ENCODE peak calls at places on chromosomes 7 and 10, in five cellular contexts. One of them, this sample, is unnamed.

GRCh38 chr7:78083466-78084120 is 285.0 kb downstream of the PHTF2 start:
- DNase-seq in sigmoid colon: no peak
- DNase-seq in HCT116: no peak
- DNase-seq in Panc1: no peak
- DNase-seq in GM23338: no peak
- DNase-seq in this sample: no peak

GRCh38 chr7:50711271-50712175 is 71.2 kb downstream of the GRB10 start:
- DNase-seq in sigmoid colon: peak; percentile 78
- DNase-seq in HCT116: no peak
- DNase-seq in Panc1: no peak
- DNase-seq in GM23338: no peak
- DNase-seq in this sample: no peak

GRCh38 chr10:48623607-48624132 is 18.8 kb upstream of the ARHGAP22 start:
- DNase-seq in sigmoid colon: no peak
- DNase-seq in HCT116: no peak
- DNase-seq in Panc1: no peak
- DNase-seq in GM23338: no peak
- DNase-seq in this sample: no peak

GRCh38 chr10:37948210-37948609 is 28.2 kb downstream of the ZNF25 start:
- DNase-seq in sigmoid colon: no peak
- DNase-seq in HCT116: no peak
- DNase-seq in Panc1: no peak
- DNase-seq in GM23338: no peak
- DNase-seq in this sample: no peak

GRCh38 chr10:78934499-78934898 is 134.3 kb upstream of the ZMIZ1 start:
- DNase-seq in sigmoid colon: no peak
- DNase-seq in HCT116: no peak
- DNase-seq in Panc1: no peak
- DNase-seq in GM23338: no peak
- DNase-seq in this sample: no peak

GRCh38 chr7:29479606-29480200 is 83.9 kb upstream of the PRR15 start:
- DNase-seq in sigmoid colon: peak; percentile 83
- DNase-seq in HCT116: no peak
- DNase-seq in Panc1: no peak
- DNase-seq in GM23338: peak; percentile 32
- DNase-seq in this sample: no peak

GRCh38 chr10:114684085-114684821 is 26.2 kb upstream of the ABLIM1 start:
- DNase-seq in sigmoid colon: peak; percentile 69
- DNase-seq in HCT116: no peak
- DNase-seq in Panc1: no peak
- DNase-seq in GM23338: no peak
- DNase-seq in this sample: peak; percentile 49

GRCh38 chr10:21924511-21924910 is 79.0 kb downstream of the DNAJC1 start:
- DNase-seq in sigmoid colon: no peak
- DNase-seq in HCT116: no peak
- DNase-seq in Panc1: no peak
- DNase-seq in GM23338: no peak
- DNase-seq in this sample: no peak

GRCh38 chr7:129553861-129554530 is 51.7 kb downstream of the SMKR1 start:
- DNase-seq in sigmoid colon: no peak
- DNase-seq in HCT116: no peak
- DNase-seq in Panc1: no peak
- DNase-seq in GM23338: no peak
- DNase-seq in this sample: no peak

GRCh38 chr10:77456414-77456813 is 181.2 kb downstream of the KCNMA1 start:
- DNase-seq in sigmoid colon: no peak
- DNase-seq in HCT116: no peak
- DNase-seq in Panc1: no peak
- DNase-seq in GM23338: no peak
- DNase-seq in this sample: no peak

GRCh38 chr10:12787297-12787696 is 214.2 kb downstream of the CCDC3 start:
- DNase-seq in sigmoid colon: no peak
- DNase-seq in HCT116: no peak
- DNase-seq in Panc1: no peak
- DNase-seq in GM23338: no peak
- DNase-seq in this sample: no peak
- H3K27ac ChIP-seq in sigmoid colon: no peak overlapping the region
- H3K27ac ChIP-seq in HCT116: no peak overlapping the region
- H3K27ac ChIP-seq in Panc1: no peak overlapping the region
- H3K27ac ChIP-seq in GM23338: no peak overlapping the region
- H3K27ac ChIP-seq in this sample: no peak overlapping the region

GRCh38 chr10:104035107-104035816 is 50.4 kb downstream of the COL17A1 start:
- DNase-seq in sigmoid colon: no peak
- DNase-seq in HCT116: no peak
- DNase-seq in Panc1: no peak
- DNase-seq in GM23338: no peak
- DNase-seq in this sample: no peak

GRCh38 chr10:104033966-104034365 is 51.7 kb downstream of the COL17A1 start:
- DNase-seq in sigmoid colon: no peak
- DNase-seq in HCT116: no peak
- DNase-seq in Panc1: no peak
- DNase-seq in GM23338: no peak
- DNase-seq in this sample: no peak

GRCh38 chr10:104032144-104032775 is 53.4 kb downstream of the COL17A1 start:
- DNase-seq in sigmoid colon: no peak
- DNase-seq in HCT116: no peak
- DNase-seq in Panc1: no peak
- DNase-seq in GM23338: peak; percentile 70
- DNase-seq in this sample: no peak

GRCh38 chr10:104034401-104035053 is 51.2 kb downstream of the COL17A1 start:
- DNase-seq in sigmoid colon: no peak
- DNase-seq in HCT116: no peak
- DNase-seq in Panc1: no peak
- DNase-seq in GM23338: no peak
- DNase-seq in this sample: no peak

GRCh38 chr10:104033401-104033930 is 52.2 kb downstream of the COL17A1 start:
- DNase-seq in sigmoid colon: no peak
- DNase-seq in HCT116: no peak
- DNase-seq in Panc1: no peak
- DNase-seq in GM23338: no peak
- DNase-seq in this sample: no peak
- TF ChIP-seq POLR2AphosphoS5 in sigmoid colon: no peak
- TF ChIP-seq POLR2AphosphoS5 in HCT116: no peak
- TF ChIP-seq POLR2AphosphoS5 in Panc1: no peak
- TF ChIP-seq POLR2AphosphoS5 in GM23338: no peak
- TF ChIP-seq POLR2AphosphoS5 in this sample: no peak

GRCh38 chr7:6272481-6273323 is at the start of gene CYTH3:
- DNase-seq in sigmoid colon: peak; percentile 88
- DNase-seq in HCT116: no peak
- DNase-seq in Panc1: no peak
- DNase-seq in GM23338: peak; percentile 87
- DNase-seq in this sample: peak; percentile 56
- TF ChIP-seq CTCF in sigmoid colon: no peak
- TF ChIP-seq CTCF in HCT116: no peak
- TF ChIP-seq CTCF in Panc1: no peak
- TF ChIP-seq CTCF in GM23338: no peak
- TF ChIP-seq CTCF in this sample: no peak

GRCh38 chr10:132611026-132611910 is 73.7 kb downstream of the INPP5A start:
- DNase-seq in sigmoid colon: no peak
- DNase-seq in HCT116: no peak
- DNase-seq in Panc1: no peak
- DNase-seq in GM23338: no peak
- DNase-seq in this sample: no peak

GRCh38 chr10:132614431-132615341 is 77.1 kb downstream of the INPP5A start:
- DNase-seq in sigmoid colon: no peak
- DNase-seq in HCT116: no peak
- DNase-seq in Panc1: no peak
- DNase-seq in GM23338: no peak
- DNase-seq in this sample: no peak

GRCh38 chr10:132611986-132612385 is 74.4 kb downstream of the INPP5A start:
- DNase-seq in sigmoid colon: no peak
- DNase-seq in HCT116: no peak
- DNase-seq in Panc1: no peak
- DNase-seq in GM23338: no peak
- DNase-seq in this sample: no peak

GRCh38 chr10:132613566-132614348 is 76.2 kb downstream of the INPP5A start:
- DNase-seq in sigmoid colon: peak; percentile 60
- DNase-seq in HCT116: no peak
- DNase-seq in Panc1: no peak
- DNase-seq in GM23338: no peak
- DNase-seq in this sample: no peak

DNA sequence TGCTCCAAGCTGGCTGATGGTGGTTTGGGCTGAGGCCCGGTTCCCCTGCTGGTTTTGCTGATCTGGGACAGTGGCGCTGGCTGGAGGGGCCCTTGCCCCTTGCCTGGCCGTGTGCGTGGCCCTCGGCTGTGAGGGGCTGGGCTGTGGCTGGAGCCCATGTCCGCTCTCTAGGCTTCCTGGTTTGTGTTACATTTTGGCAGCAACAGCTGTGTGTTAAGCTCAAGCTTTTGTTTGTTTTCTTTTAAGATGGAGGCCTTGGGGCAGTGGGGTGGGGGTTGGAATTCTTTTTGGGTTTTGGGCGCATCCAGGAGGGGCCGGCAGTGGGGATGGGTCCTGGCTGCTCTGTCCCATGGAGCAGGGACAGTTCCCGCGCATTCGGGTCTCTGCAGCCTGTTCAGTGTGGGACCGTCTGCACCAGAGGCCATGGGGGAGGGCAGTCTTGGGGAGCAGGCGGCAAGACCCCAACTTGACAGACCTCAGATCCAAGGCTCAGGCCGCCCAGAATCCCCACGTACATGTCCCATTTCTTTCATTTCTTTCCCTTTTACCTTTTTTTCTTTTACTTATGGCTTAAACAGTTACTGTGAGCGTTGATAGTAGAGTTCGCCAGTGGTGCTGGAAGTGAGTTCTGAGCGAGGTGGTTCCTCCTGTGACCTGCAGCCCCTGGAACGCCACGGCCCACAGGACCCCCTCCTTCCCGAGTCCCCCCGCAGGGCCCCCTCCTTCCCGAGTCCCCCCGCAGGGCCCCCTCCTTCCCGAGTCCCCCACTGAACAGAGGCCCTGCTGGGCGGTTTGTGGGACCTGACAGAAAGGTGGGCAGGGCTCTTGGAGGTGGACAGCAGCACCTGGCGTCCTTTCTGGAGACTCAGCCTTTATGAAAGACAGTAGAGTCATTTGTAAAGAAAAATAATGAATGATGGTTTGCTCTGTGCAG is 75.3 kb downstream of the INPP5A start:
- DNase-seq in sigmoid colon: no peak
- DNase-seq in HCT116: no peak
- DNase-seq in Panc1: no peak
- DNase-seq in GM23338: no peak
- DNase-seq in this sample: peak; percentile 45
- H3K27ac ChIP-seq in sigmoid colon: no peak overlapping the region
- H3K27ac ChIP-seq in HCT116: no peak overlapping the region
- H3K27ac ChIP-seq in Panc1: no peak overlapping the region
- H3K27ac ChIP-seq in GM23338: no peak overlapping the region
- H3K27ac ChIP-seq in this sample: no peak overlapping the region

GRCh38 chr7:48088559-48089414 is at the start of gene UPP1:
- DNase-seq in sigmoid colon: peak; percentile 97
- DNase-seq in HCT116: peak; percentile 73
- DNase-seq in Panc1: peak; percentile 91
- DNase-seq in GM23338: peak; percentile 95
- DNase-seq in this sample: peak; percentile 84
- TF ChIP-seq POLR2AphosphoS5 in sigmoid colon: peak; percentile 80
- TF ChIP-seq POLR2AphosphoS5 in HCT116: peak; percentile 80
- TF ChIP-seq POLR2AphosphoS5 in Panc1: peak; percentile 97
- TF ChIP-seq POLR2AphosphoS5 in GM23338: peak; percentile 85
- TF ChIP-seq POLR2AphosphoS5 in this sample: peak; percentile 37